ENCODE peak calls at places on chromosomes 11 and 22, in nine cellular contexts. One of them, this sample, is unnamed.

GRCh38 chr11:12540075-12540685 is 134.0 kb upstream of the TEAD1 start:
- DNase-seq in AG10803: peak
- DNase-seq in non-pigmented ciliary epithelial cell: no peak
- DNase-seq in MM.1S: no peak
- DNase-seq in astrocyte of the spinal cord: peak
- DNase-seq in AG04449: no peak
- DNase-seq in HTR-8/SVneo: no peak
- DNase-seq in dorsolateral prefrontal cortex: no peak
- DNase-seq in right lobe of liver: no peak
- DNase-seq in this sample: no peak

GRCh38 chr11:132632641-132633124 is 899.6 kb downstream of the OPCML start:
- DNase-seq in AG10803: peak
- DNase-seq in non-pigmented ciliary epithelial cell: peak
- DNase-seq in MM.1S: no peak
- DNase-seq in astrocyte of the spinal cord: peak
- DNase-seq in AG04449: peak
- DNase-seq in HTR-8/SVneo: peak
- DNase-seq in dorsolateral prefrontal cortex: peak
- DNase-seq in right lobe of liver: no peak
- DNase-seq in this sample: peak

GRCh38 chr11:58524232-58525036 is 16.5 kb upstream of the OR5B21 start:
- DNase-seq in AG10803: peak
- DNase-seq in non-pigmented ciliary epithelial cell: peak
- DNase-seq in MM.1S: peak
- DNase-seq in astrocyte of the spinal cord: peak
- DNase-seq in AG04449: peak
- DNase-seq in HTR-8/SVneo: peak
- DNase-seq in dorsolateral prefrontal cortex: peak
- DNase-seq in right lobe of liver: no peak
- DNase-seq in this sample: peak

GRCh38 chr11:11155962-11156815 is 196.9 kb downstream of the CSNK2A3 start:
- DNase-seq in AG10803: no peak
- DNase-seq in non-pigmented ciliary epithelial cell: no peak
- DNase-seq in MM.1S: no peak
- DNase-seq in astrocyte of the spinal cord: no peak
- DNase-seq in AG04449: no peak
- DNase-seq in HTR-8/SVneo: no peak
- DNase-seq in dorsolateral prefrontal cortex: no peak
- DNase-seq in right lobe of liver: no peak
- DNase-seq in this sample: no peak

GRCh38 chr11:12746593-12747097 is 72.4 kb downstream of the TEAD1 start:
- DNase-seq in AG10803: peak
- DNase-seq in non-pigmented ciliary epithelial cell: peak
- DNase-seq in MM.1S: no peak
- DNase-seq in astrocyte of the spinal cord: peak
- DNase-seq in AG04449: no peak
- DNase-seq in HTR-8/SVneo: peak
- DNase-seq in dorsolateral prefrontal cortex: no peak
- DNase-seq in right lobe of liver: no peak
- DNase-seq in this sample: peak

GRCh38 chr11:18347471-18348125 is 25.2 kb downstream of the GTF2H1 start:
- DNase-seq in AG10803: peak
- DNase-seq in non-pigmented ciliary epithelial cell: peak
- DNase-seq in MM.1S: no peak
- DNase-seq in astrocyte of the spinal cord: peak
- DNase-seq in AG04449: peak
- DNase-seq in HTR-8/SVneo: no peak
- DNase-seq in dorsolateral prefrontal cortex: no peak
- DNase-seq in right lobe of liver: no peak
- DNase-seq in this sample: no peak

GRCh38 chr11:959608-960007 is 33.9 kb downstream of the AP2A2 start:
- DNase-seq in AG10803: no peak
- DNase-seq in non-pigmented ciliary epithelial cell: no peak
- DNase-seq in MM.1S: no peak
- DNase-seq in astrocyte of the spinal cord: no peak
- DNase-seq in AG04449: no peak
- DNase-seq in HTR-8/SVneo: no peak
- DNase-seq in dorsolateral prefrontal cortex: no peak
- DNase-seq in right lobe of liver: peak
- DNase-seq in this sample: no peak

GRCh38 chr22:41690476-41690875 is 1.8 kb upstream of the SNU13 start:
- DNase-seq in AG10803: no peak
- DNase-seq in non-pigmented ciliary epithelial cell: no peak
- DNase-seq in MM.1S: no peak
- DNase-seq in astrocyte of the spinal cord: no peak
- DNase-seq in AG04449: no peak
- DNase-seq in HTR-8/SVneo: no peak
- DNase-seq in dorsolateral prefrontal cortex: no peak
- DNase-seq in right lobe of liver: no peak
- DNase-seq in this sample: no peak

GRCh38 chr11:11849127-11849746 is 7.5 kb downstream of the USP47 start:
- DNase-seq in AG10803: peak
- DNase-seq in non-pigmented ciliary epithelial cell: no peak
- DNase-seq in MM.1S: peak
- DNase-seq in astrocyte of the spinal cord: peak
- DNase-seq in AG04449: no peak
- DNase-seq in HTR-8/SVneo: peak
- DNase-seq in dorsolateral prefrontal cortex: peak
- DNase-seq in right lobe of liver: no peak
- DNase-seq in this sample: peak

GRCh38 chr11:1939006-1939626 is 8.0 kb upstream of the MRPL23 start:
- DNase-seq in AG10803: no peak
- DNase-seq in non-pigmented ciliary epithelial cell: no peak
- DNase-seq in MM.1S: no peak
- DNase-seq in astrocyte of the spinal cord: no peak
- DNase-seq in AG04449: no peak
- DNase-seq in HTR-8/SVneo: peak
- DNase-seq in dorsolateral prefrontal cortex: no peak
- DNase-seq in right lobe of liver: peak
- DNase-seq in this sample: no peak

GRCh38 chr11:68976563-68976962 is 4.2 kb downstream of the MRGPRD start:
- DNase-seq in AG10803: peak
- DNase-seq in non-pigmented ciliary epithelial cell: no peak
- DNase-seq in MM.1S: no peak
- DNase-seq in astrocyte of the spinal cord: no peak
- DNase-seq in AG04449: no peak
- DNase-seq in HTR-8/SVneo: no peak
- DNase-seq in dorsolateral prefrontal cortex: peak
- DNase-seq in right lobe of liver: no peak
- DNase-seq in this sample: no peak

GRCh38 chr22:43722444-43722843 is 89.7 kb downstream of the EFCAB6 start:
- DNase-seq in AG10803: no peak
- DNase-seq in non-pigmented ciliary epithelial cell: no peak
- DNase-seq in MM.1S: no peak
- DNase-seq in astrocyte of the spinal cord: no peak
- DNase-seq in AG04449: no peak
- DNase-seq in HTR-8/SVneo: no peak
- DNase-seq in dorsolateral prefrontal cortex: no peak
- DNase-seq in right lobe of liver: no peak
- DNase-seq in this sample: peak

GRCh38 chr22:49303061-49303735 is 524.5 kb downstream of the BRD1 start:
- DNase-seq in AG10803: no peak
- DNase-seq in non-pigmented ciliary epithelial cell: no peak
- DNase-seq in MM.1S: no peak
- DNase-seq in astrocyte of the spinal cord: no peak
- DNase-seq in AG04449: no peak
- DNase-seq in HTR-8/SVneo: no peak
- DNase-seq in dorsolateral prefrontal cortex: no peak
- DNase-seq in right lobe of liver: no peak
- DNase-seq in this sample: no peak

GRCh38 chr11:93054881-93055280 is 85.4 kb downstream of the MTNR1B start:
- DNase-seq in AG10803: peak
- DNase-seq in non-pigmented ciliary epithelial cell: peak
- DNase-seq in MM.1S: no peak
- DNase-seq in astrocyte of the spinal cord: peak
- DNase-seq in AG04449: peak
- DNase-seq in HTR-8/SVneo: peak
- DNase-seq in dorsolateral prefrontal cortex: no peak
- DNase-seq in right lobe of liver: no peak
- DNase-seq in this sample: peak

GRCh38 chr11:2807276-2807681 is 78.3 kb downstream of the CDKN1C start:
- DNase-seq in AG10803: no peak
- DNase-seq in non-pigmented ciliary epithelial cell: no peak
- DNase-seq in MM.1S: no peak
- DNase-seq in astrocyte of the spinal cord: peak
- DNase-seq in AG04449: no peak
- DNase-seq in HTR-8/SVneo: no peak
- DNase-seq in dorsolateral prefrontal cortex: peak
- DNase-seq in right lobe of liver: peak
- DNase-seq in this sample: peak

GRCh38 chr22:47872761-47873535 is 1110.5 kb downstream of the TBC1D22A start:
- DNase-seq in AG10803: no peak
- DNase-seq in non-pigmented ciliary epithelial cell: no peak
- DNase-seq in MM.1S: no peak
- DNase-seq in astrocyte of the spinal cord: no peak
- DNase-seq in AG04449: no peak
- DNase-seq in HTR-8/SVneo: no peak
- DNase-seq in dorsolateral prefrontal cortex: no peak
- DNase-seq in right lobe of liver: no peak
- DNase-seq in this sample: no peak

GRCh38 chr22:23467721-23468294 is 112.3 kb downstream of the IGLL1 start:
- DNase-seq in AG10803: no peak
- DNase-seq in non-pigmented ciliary epithelial cell: no peak
- DNase-seq in MM.1S: no peak
- DNase-seq in astrocyte of the spinal cord: no peak
- DNase-seq in AG04449: no peak
- DNase-seq in HTR-8/SVneo: no peak
- DNase-seq in dorsolateral prefrontal cortex: no peak
- DNase-seq in right lobe of liver: no peak
- DNase-seq in this sample: no peak

GRCh38 chr11:14905104-14906033 is 13.3 kb upstream of the CYP2R1 start:
- DNase-seq in AG10803: peak
- DNase-seq in non-pigmented ciliary epithelial cell: no peak
- DNase-seq in MM.1S: peak
- DNase-seq in astrocyte of the spinal cord: peak
- DNase-seq in AG04449: no peak
- DNase-seq in HTR-8/SVneo: no peak
- DNase-seq in dorsolateral prefrontal cortex: peak
- DNase-seq in right lobe of liver: peak
- DNase-seq in this sample: no peak

GRCh38 chr11:36622431-36623136 is 24.5 kb upstream of the RAG2 start:
- DNase-seq in AG10803: peak
- DNase-seq in non-pigmented ciliary epithelial cell: peak
- DNase-seq in MM.1S: peak
- DNase-seq in astrocyte of the spinal cord: peak
- DNase-seq in AG04449: peak
- DNase-seq in HTR-8/SVneo: peak
- DNase-seq in dorsolateral prefrontal cortex: no peak
- DNase-seq in right lobe of liver: no peak
- DNase-seq in this sample: no peak

GRCh38 chr11:69936750-69937149 is 117.5 kb upstream of the FGF3 start:
- DNase-seq in AG10803: no peak
- DNase-seq in non-pigmented ciliary epithelial cell: no peak
- DNase-seq in MM.1S: no peak
- DNase-seq in astrocyte of the spinal cord: no peak
- DNase-seq in AG04449: no peak
- DNase-seq in HTR-8/SVneo: no peak
- DNase-seq in dorsolateral prefrontal cortex: no peak
- DNase-seq in right lobe of liver: no peak
- DNase-seq in this sample: no peak

GRCh38 chr22:19871023-19871844 is 16.6 kb upstream of the GNB1L start:
- DNase-seq in AG10803: no peak
- DNase-seq in non-pigmented ciliary epithelial cell: no peak
- DNase-seq in MM.1S: no peak
- DNase-seq in astrocyte of the spinal cord: no peak
- DNase-seq in AG04449: no peak
- DNase-seq in HTR-8/SVneo: no peak
- DNase-seq in dorsolateral prefrontal cortex: peak
- DNase-seq in right lobe of liver: peak
- DNase-seq in this sample: no peak

GRCh38 chr11:99154277-99154676 is 133.5 kb downstream of the CNTN5 start:
- DNase-seq in AG10803: no peak
- DNase-seq in non-pigmented ciliary epithelial cell: no peak
- DNase-seq in MM.1S: no peak
- DNase-seq in astrocyte of the spinal cord: no peak
- DNase-seq in AG04449: no peak
- DNase-seq in HTR-8/SVneo: no peak
- DNase-seq in dorsolateral prefrontal cortex: no peak
- DNase-seq in right lobe of liver: no peak
- DNase-seq in this sample: peak

GRCh38 chr11:112811781-112812180 is 149.4 kb upstream of the NCAM1 start:
- DNase-seq in AG10803: no peak
- DNase-seq in non-pigmented ciliary epithelial cell: no peak
- DNase-seq in MM.1S: no peak
- DNase-seq in astrocyte of the spinal cord: no peak
- DNase-seq in AG04449: no peak
- DNase-seq in HTR-8/SVneo: no peak
- DNase-seq in dorsolateral prefrontal cortex: no peak
- DNase-seq in right lobe of liver: no peak
- DNase-seq in this sample: no peak

GRCh38 chr22:46769706-46770105 is 7.3 kb downstream of the TBC1D22A start:
- DNase-seq in AG10803: no peak
- DNase-seq in non-pigmented ciliary epithelial cell: no peak
- DNase-seq in MM.1S: no peak
- DNase-seq in astrocyte of the spinal cord: no peak
- DNase-seq in AG04449: no peak
- DNase-seq in HTR-8/SVneo: no peak
- DNase-seq in dorsolateral prefrontal cortex: no peak
- DNase-seq in right lobe of liver: no peak
- DNase-seq in this sample: no peak

GRCh38 chr11:125273519-125274000 is 109.0 kb downstream of the PKNOX2 start:
- DNase-seq in AG10803: no peak
- DNase-seq in non-pigmented ciliary epithelial cell: no peak
- DNase-seq in MM.1S: no peak
- DNase-seq in astrocyte of the spinal cord: no peak
- DNase-seq in AG04449: no peak
- DNase-seq in HTR-8/SVneo: no peak
- DNase-seq in dorsolateral prefrontal cortex: no peak
- DNase-seq in right lobe of liver: no peak
- DNase-seq in this sample: no peak

GRCh38 chr11:72012897-72013721 is 14.4 kb downstream of the IL18BP start:
- DNase-seq in AG10803: peak
- DNase-seq in non-pigmented ciliary epithelial cell: no peak
- DNase-seq in MM.1S: no peak
- DNase-seq in astrocyte of the spinal cord: peak
- DNase-seq in AG04449: no peak
- DNase-seq in HTR-8/SVneo: no peak
- DNase-seq in dorsolateral prefrontal cortex: peak
- DNase-seq in right lobe of liver: peak
- DNase-seq in this sample: peak

GRCh38 chr22:46934746-46935491 is 172.5 kb downstream of the TBC1D22A start:
- DNase-seq in AG10803: peak
- DNase-seq in non-pigmented ciliary epithelial cell: peak
- DNase-seq in MM.1S: no peak
- DNase-seq in astrocyte of the spinal cord: peak
- DNase-seq in AG04449: peak
- DNase-seq in HTR-8/SVneo: peak
- DNase-seq in dorsolateral prefrontal cortex: no peak
- DNase-seq in right lobe of liver: no peak
- DNase-seq in this sample: no peak

GRCh38 chr11:61701298-61701993 is 21.3 kb downstream of the DAGLA start:
- DNase-seq in AG10803: no peak
- DNase-seq in non-pigmented ciliary epithelial cell: no peak
- DNase-seq in MM.1S: no peak
- DNase-seq in astrocyte of the spinal cord: no peak
- DNase-seq in AG04449: no peak
- DNase-seq in HTR-8/SVneo: no peak
- DNase-seq in dorsolateral prefrontal cortex: peak
- DNase-seq in right lobe of liver: no peak
- DNase-seq in this sample: no peak

GRCh38 chr11:123052884-123053721 is 8.8 kb downstream of the HSPA8 start:
- DNase-seq in AG10803: no peak
- DNase-seq in non-pigmented ciliary epithelial cell: no peak
- DNase-seq in MM.1S: no peak
- DNase-seq in astrocyte of the spinal cord: no peak
- DNase-seq in AG04449: no peak
- DNase-seq in HTR-8/SVneo: no peak
- DNase-seq in dorsolateral prefrontal cortex: no peak
- DNase-seq in right lobe of liver: no peak
- DNase-seq in this sample: no peak

GRCh38 chr11:119726585-119727522 is 2.1 kb downstream of the NECTIN1 start:
- DNase-seq in AG10803: no peak
- DNase-seq in non-pigmented ciliary epithelial cell: no peak
- DNase-seq in MM.1S: no peak
- DNase-seq in astrocyte of the spinal cord: no peak
- DNase-seq in AG04449: no peak
- DNase-seq in HTR-8/SVneo: no peak
- DNase-seq in dorsolateral prefrontal cortex: no peak
- DNase-seq in right lobe of liver: peak
- DNase-seq in this sample: no peak

GRCh38 chr11:124983674-124984511 is 29.9 kb downstream of the CCDC15 start:
- DNase-seq in AG10803: no peak
- DNase-seq in non-pigmented ciliary epithelial cell: no peak
- DNase-seq in MM.1S: no peak
- DNase-seq in astrocyte of the spinal cord: no peak
- DNase-seq in AG04449: no peak
- DNase-seq in HTR-8/SVneo: no peak
- DNase-seq in dorsolateral prefrontal cortex: no peak
- DNase-seq in right lobe of liver: no peak
- DNase-seq in this sample: no peak

This sample was measured in Ammon's horn.